ENCODE peak calls at places on chromosomes 2 and 18, in four cellular contexts. I, E, Z and S are unnamed samples.

GRCh38 chr18:70380915-70381896 is 92.4 kb downstream of the SOCS6 start:
- DNase-seq in E (peak), Z (peak), I (peak), S (no peak)

GRCh38 chr2:43119303-43119702 is 107.1 kb downstream of the ZFP36L2 start:
- DNase-seq in I (no peak), E (no peak), Z (no peak), S (no peak)

GRCh38 chr2:2751715-2752315 is 420.7 kb upstream of the MYT1L start:
- DNase-seq in E (no peak), I (no peak), Z (no peak), S (no peak)

GRCh38 chr2:126894082-126894481 is 4.6 kb upstream of the TEX51 start:
- DNase-seq in E (no peak), Z (no peak), I (no peak), S (no peak)

GRCh38 chr2:1593371-1594205 is 150.7 kb downstream of the PXDN start:
- DNase-seq in Z (no peak), E (no peak), I (no peak), S (no peak)

GRCh38 chr18:48833701-48834394 is 116.9 kb downstream of the SMAD7 start:
- DNase-seq in I (no peak), Z (peak), E (no peak), S (no peak)

GRCh38 chr2:11299439-11299838 is 45.0 kb downstream of the ROCK2 start:
- DNase-seq in E (no peak), I (no peak), Z (no peak), S (no peak)

GRCh38 chr2:234914371-234915154 is 37.3 kb upstream of the SH3BP4 start:
- DNase-seq in I (peak), Z (no peak), E (no peak), S (no peak)

GRCh38 chr2:240628507-240629418 is 3.5 kb downstream of the GPR35 start:
- DNase-seq in E (no peak), I (no peak), Z (no peak), S (no peak)

GRCh38 chr18:23225518-23225917 is 90.2 kb downstream of the CABLES1 start:
- DNase-seq in I (no peak), Z (no peak), E (no peak), S (no peak)

GRCh38 chr2:186645999-186646398 is 47.9 kb upstream of the FAM171B start:
- DNase-seq in E (no peak), I (no peak), Z (no peak), S (no peak)

GRCh38 chr2:11589316-11589940 is 55.6 kb downstream of the GREB1 start:
- DNase-seq in Z (peak), E (no peak), I (no peak), S (no peak)

GRCh38 chr2:182504903-182505302 is 78.1 kb upstream of the PDE1A start:
- DNase-seq in Z (no peak), E (no peak), I (no peak), S (no peak)

GRCh38 chr18:49193896-49194295 is 243.1 kb upstream of the SMAD7 start:
- DNase-seq in Z (no peak), E (no peak), I (no peak), S (no peak)

GRCh38 chr2:145194671-145195070 is 674.8 kb upstream of the ZEB2 start:
- DNase-seq in Z (no peak), E (no peak), I (no peak), S (no peak)

GRCh38 chr2:29628882-29629281 is 292.5 kb downstream of the ALK start:
- DNase-seq in E (no peak), I (no peak), Z (no peak), S (no peak)

GRCh38 chr2:64470921-64471320 is 17.0 kb downstream of the LGALSL start:
- DNase-seq in Z (no peak), E (no peak), I (no peak), S (no peak)

GRCh38 chr18:31661965-31662364 is 22.4 kb downstream of the B4GALT6 start:
- DNase-seq in I (no peak), E (no peak), Z (no peak), S (no peak)

GRCh38 chr2:181627545-181627944 is 29.4 kb downstream of the CERKL start:
- DNase-seq in Z (no peak), I (no peak), E (no peak), S (no peak)

GRCh38 chr18:50178601-50179000 is 16.3 kb downstream of the MYO5B start:
- DNase-seq in Z (no peak), I (no peak), E (no peak), S (no peak)

GRCh38 chr18:48514786-48515185 is 24.0 kb upstream of the CTIF start:
- DNase-seq in Z (no peak), E (no peak), I (no peak), S (no peak)

DNA sequence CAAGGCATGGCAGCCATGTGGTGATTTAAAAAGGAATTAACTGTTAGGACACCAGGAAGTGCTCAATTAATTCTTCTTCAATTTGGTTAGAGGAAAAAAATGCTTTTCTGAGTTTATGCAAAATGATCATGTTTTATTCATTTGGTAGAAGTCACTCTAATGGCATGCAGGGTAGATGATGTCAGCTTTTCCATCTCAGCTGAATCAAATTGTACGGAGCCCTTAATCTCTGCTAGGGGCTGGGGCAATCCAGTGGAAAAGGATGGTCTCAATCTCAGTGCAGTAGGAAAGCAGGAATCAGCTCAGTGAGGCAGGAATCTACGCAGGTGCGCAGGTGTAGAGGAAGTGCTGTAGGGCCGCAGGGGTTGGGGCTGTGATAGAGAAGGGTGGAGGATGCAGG is 244.0 kb downstream of the PRKCE start:
- DNase-seq in E (no peak), I (no peak), Z (no peak), S (no peak)
- TF ChIP-seq CBFB in E (no peak), I (no peak), Z (no peak), S (no peak)

DNA sequence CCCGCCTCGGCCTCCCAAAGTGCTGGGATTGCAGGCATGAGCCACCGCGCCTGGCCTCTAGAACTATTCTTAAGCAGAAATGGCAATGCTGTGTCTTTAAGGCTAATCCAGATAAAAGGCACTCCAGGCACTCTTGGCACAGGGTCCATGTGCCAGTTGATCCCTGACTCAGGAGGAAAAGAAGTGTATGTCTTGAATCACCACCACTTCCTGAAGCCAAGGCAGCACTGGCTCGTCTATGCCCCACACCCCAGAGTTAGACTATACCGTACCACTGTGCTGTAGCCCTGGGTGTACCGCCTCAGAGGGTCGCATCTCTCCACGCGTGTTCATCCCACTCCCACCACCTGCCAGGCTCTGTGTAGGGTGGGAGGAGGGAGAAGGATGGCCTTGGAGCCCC is 9.0 kb downstream of the TNFRSF11A start:
- DNase-seq in Z (no peak), I (no peak), E (no peak), S (no peak)
- TF ChIP-seq CBFB in Z (no peak), I (no peak), E (no peak), S (no peak)

DNA sequence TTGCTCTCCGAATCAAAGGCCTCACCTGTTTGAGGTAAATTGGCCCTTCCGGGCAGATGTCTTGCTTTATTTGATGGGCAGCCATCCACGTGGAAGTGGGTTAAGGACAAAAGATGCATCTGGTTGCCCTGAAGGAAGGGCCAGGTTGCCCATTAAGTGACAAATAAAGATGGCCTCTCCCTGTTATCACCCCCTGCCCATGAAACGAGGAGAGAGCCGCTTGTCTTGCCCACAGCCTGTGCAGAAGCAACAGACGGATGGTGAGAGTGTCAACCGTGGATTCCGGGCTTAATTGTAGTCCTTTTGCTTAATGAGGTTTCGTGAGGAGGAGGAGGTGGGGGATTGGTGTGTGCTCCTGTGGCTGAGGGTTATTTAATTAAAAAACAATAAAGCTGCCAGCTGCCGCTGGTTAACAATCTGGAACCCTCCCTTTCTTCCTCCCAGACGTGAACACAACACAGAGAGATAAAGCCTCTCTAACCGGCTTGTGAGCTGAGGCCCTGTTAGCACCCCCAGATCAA is 188.0 kb upstream of the PARD3B start:
- DNase-seq in E (no peak), I (no peak), Z (no peak), S (no peak)
- TF ChIP-seq CBFB in E (no peak), I (no peak), Z (no peak), S (no peak)

DNA sequence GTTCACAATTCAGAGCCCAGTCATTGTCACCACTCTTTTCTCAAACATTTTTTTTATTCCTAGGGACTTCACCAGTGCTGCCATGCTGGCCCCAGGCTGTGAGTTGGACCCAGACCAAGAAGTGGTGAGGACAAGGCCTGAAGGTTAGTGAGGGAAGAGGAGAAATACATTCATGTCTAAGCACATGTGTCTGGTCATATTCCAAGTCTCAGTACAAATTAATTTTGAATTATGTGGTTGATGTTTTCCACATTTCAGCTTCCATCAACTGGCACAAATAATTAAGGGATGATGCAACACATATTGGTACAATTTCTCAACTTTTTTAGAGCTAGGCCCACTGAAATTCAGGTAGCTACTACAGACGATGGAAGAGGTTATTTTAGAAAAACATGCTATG is 106.6 kb upstream of the UPP2 start:
- DNase-seq in E (no peak), I (no peak), Z (no peak), S (no peak)
- TF ChIP-seq CBFB in E (no peak), I (no peak), Z (no peak), S (no peak)